ENCODE peak calls at places on chromosomes 4 and X, in five cellular contexts. R is esophagus muscularis mucosa, E is GM13976, V is cardiac fibroblast, S is astrocyte of the spinal cord. O is an unnamed sample.

GRCh38 chr4:183443609-183444148 is 757 bp upstream of the CDKN2AIP start:
- DNase-seq in R (peak), E (no peak), V (no peak), S (no peak), O (peak)

GRCh38 chr4:138007572-138007971 is 234.6 kb downstream of the SLC7A11 start:
- DNase-seq in R (no peak), E (no peak), V (peak), S (peak), O (no peak)

GRCh38 chr4:8516061-8516573 is 64.1 kb upstream of the GPR78 start:
- DNase-seq in R (no peak), E (no peak), V (no peak), S (no peak), O (no peak)

GRCh38 chrX:114930227-114930626 is 87.2 kb downstream of the IL13RA2 start:
- DNase-seq in R (no peak), E (no peak), V (peak), S (no peak), O (no peak)

GRCh38 chrX:73979551-73980131 is 324.3 kb upstream of the ZCCHC13 start:
- DNase-seq in R (no peak), E (no peak), V (no peak), S (no peak), O (no peak)

GRCh38 chr4:75623036-75623435 is 7.3 kb downstream of the CDKL2 start:
- DNase-seq in R (no peak), E (no peak), V (no peak), S (no peak), O (no peak)

GRCh38 chrX:112058255-112058654 is 24.3 kb downstream of the TRPC5 start:
- DNase-seq in R (no peak), E (no peak), V (peak), S (no peak), O (no peak)

GRCh38 chrX:41828821-41829220 is 94.5 kb downstream of the CASK start:
- DNase-seq in R (no peak), E (no peak), V (peak), S (no peak), O (no peak)

GRCh38 chr4:169315530-169316306 is 45.0 kb upstream of the SH3RF1 start:
- DNase-seq in R (peak), E (no peak), V (peak), S (peak), O (peak)

GRCh38 chr4:87007345-87008181 is 72.8 kb downstream of the AFF1 start:
- DNase-seq in R (peak), E (no peak), V (peak), S (peak), O (peak)

GRCh38 chrX:108036298-108036973 is 8.4 kb upstream of the VSIG1 start:
- DNase-seq in R (no peak), E (no peak), V (peak), S (peak), O (peak)

GRCh38 chr4:92387459-92388069 is 83.8 kb downstream of the GRID2 start:
- DNase-seq in R (no peak), E (peak), V (peak), S (peak), O (peak)

GRCh38 chrX:8413279-8413678 is 51.4 kb upstream of the VCX3B start:
- DNase-seq in R (no peak), E (no peak), V (no peak), S (no peak), O (no peak)

GRCh38 chr4:146647615-146648383 is 9.1 kb downstream of the POU4F2 start:
- DNase-seq in R (no peak), E (no peak), V (no peak), S (no peak), O (no peak)

GRCh38 chr4:139918591-139918990 is 235.4 kb downstream of the MAML3 start:
- DNase-seq in R (peak), E (no peak), V (no peak), S (no peak), O (no peak)
- TF ChIP-seq CTCF in R (no peak), E (no peak), V (no peak), S (no peak), O (no peak)

GRCh38 chr4:155972098-155972497 is 18.4 kb upstream of the CTSO start:
- DNase-seq in R (no peak), E (no peak), V (peak), S (peak), O (peak)
- TF ChIP-seq CTCF in R (peak), E (peak), V (peak), S (peak), O (peak)

DNA sequence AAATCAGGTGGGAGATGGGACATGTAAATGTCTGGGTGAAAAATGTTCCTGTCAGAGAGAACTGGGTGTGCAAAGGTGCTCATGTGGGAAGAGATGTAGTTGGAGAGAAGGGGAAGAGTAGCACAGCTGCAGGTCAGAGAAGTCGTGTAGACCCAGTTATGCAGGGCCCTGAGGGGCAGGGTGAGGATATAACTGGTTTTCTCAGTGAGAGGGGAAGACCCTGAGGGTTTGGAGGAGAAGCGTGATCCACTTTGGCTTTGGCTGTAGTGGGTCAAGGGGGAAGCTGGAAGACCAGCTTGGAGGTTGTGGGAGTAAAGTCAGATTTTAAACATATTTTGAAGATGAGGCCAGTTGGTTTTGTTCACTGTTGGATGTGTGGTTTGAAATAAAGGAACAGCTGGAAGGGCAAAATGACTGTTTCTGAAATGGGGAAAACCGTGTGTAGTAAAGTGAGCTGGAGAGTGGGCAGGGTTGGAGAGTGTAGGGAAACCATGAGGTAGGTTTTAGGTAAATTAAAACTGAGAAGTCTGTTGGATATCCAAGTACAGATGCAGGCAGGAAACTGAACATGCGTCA is 44.2 kb downstream of the NAP1L5 start:
- DNase-seq in R (no peak), E (no peak), V (no peak), S (no peak), O (no peak)
- TF ChIP-seq CTCF in R (no peak), E (no peak), V (no peak), S (no peak), O (no peak)

DNA sequence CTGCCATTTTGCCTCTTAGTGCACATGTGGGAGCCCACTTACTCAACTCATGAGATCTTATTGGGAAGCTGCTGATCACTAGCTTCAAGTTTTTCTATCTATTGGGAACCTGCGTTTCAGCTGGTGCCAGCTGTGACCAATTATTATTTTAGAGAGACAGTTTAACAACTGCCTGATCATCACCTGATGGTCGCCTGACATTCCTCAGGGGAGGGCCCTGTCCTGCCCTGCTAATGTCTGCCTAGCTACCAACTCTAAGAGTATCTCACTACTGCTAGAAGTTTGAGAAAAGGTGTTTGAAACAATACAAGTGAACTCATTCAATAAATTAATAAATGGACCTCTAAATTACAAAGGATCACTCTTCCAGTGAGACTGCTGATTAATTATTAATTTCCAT is 95.5 kb downstream of the PCDH7 start:
- DNase-seq in R (no peak), E (no peak), V (no peak), S (no peak), O (no peak)
- TF ChIP-seq CTCF in R (no peak), E (no peak), V (no peak), S (no peak), O (no peak)

GRCh38 chr4:118883861-118884260 is 4.8 kb upstream of the SYNPO2 start:
- DNase-seq in R (no peak), E (no peak), V (peak), S (no peak), O (no peak)
- TF ChIP-seq CTCF in R (no peak), E (no peak), V (peak), S (peak), O (peak)

O was measured in HFFc6.